ENCODE peak calls at places on chromosomes 16 and 17, in five cellular contexts. U, V, S, G and Y are unnamed samples.

GRCh38 chr17:76726231-76726765 is at the start of gene JMJD6:
- DNase-seq in S (peak; percentile 96), V (no peak), G (peak; percentile 87), U (peak; percentile 93), Y (peak; percentile 81)

GRCh38 chr17:17351356-17351891 is 48.3 kb downstream of the NT5M start:
- DNase-seq in S (no peak), V (no peak), U (no peak), G (no peak), Y (no peak)

GRCh38 chr17:32253117-32253611 is 12.5 kb upstream of the RHBDL3 start:
- DNase-seq in S (peak; percentile 82), V (peak; percentile 49), G (peak; percentile 81), U (peak; percentile 76), Y (no peak)

GRCh38 chr16:22886908-22887307 is 72.9 kb downstream of the HS3ST2 start:
- DNase-seq in U (no peak), V (no peak), G (no peak), S (no peak), Y (no peak)

GRCh38 chr16:86925067-86925791 is 346.9 kb downstream of the FOXL1 start:
- DNase-seq in S (no peak), V (no peak), G (no peak), U (peak; percentile 43), Y (no peak)

GRCh38 chr17:22278302-22279275 is 586.3 kb downstream of the KCNJ18 start:
- DNase-seq in V (no peak), U (no peak), G (no peak), S (no peak), Y (no peak)

GRCh38 chr17:70353408-70354092 is 184.2 kb downstream of the KCNJ2 start:
- DNase-seq in G (no peak), V (no peak), S (no peak), U (no peak), Y (no peak)

GRCh38 chr17:69142473-69142802 is 743 bp upstream of the ABCA6 start:
- DNase-seq in G (no peak), V (no peak), U (peak; percentile 25), S (no peak), Y (peak; percentile 37)

GRCh38 chr17:29578626-29579485 is 10.4 kb downstream of the TP53I13 start:
- DNase-seq in V (no peak), U (no peak), G (no peak), S (no peak), Y (no peak)

GRCh38 chr16:82699711-82700495 is 73.1 kb downstream of the CDH13 start:
- DNase-seq in S (peak; percentile 40), G (no peak), U (peak; percentile 66), V (no peak), Y (peak; percentile 76)

GRCh38 chr17:9456265-9456664 is 119.4 kb downstream of the STX8 start:
- DNase-seq in U (no peak), V (no peak), G (no peak), S (no peak), Y (no peak)

GRCh38 chr17:81930142-81931125 is 2.9 kb upstream of the MAFG start:
- DNase-seq in G (no peak), V (no peak), U (no peak), S (no peak), Y (no peak)

GRCh38 chr17:81511550-81511799 is 1.1 kb downstream of the ACTG1 start:
- DNase-seq in U (no peak), S (no peak), V (no peak), G (no peak), Y (no peak)

GRCh38 chr17:65678534-65678933 is 117.1 kb upstream of the AXIN2 start:
- DNase-seq in G (no peak), U (peak; percentile 41), V (no peak), S (no peak), Y (no peak)

GRCh38 chr17:63429766-63430165 is 16.3 kb downstream of the CYB561 start:
- DNase-seq in U (no peak), S (no peak), V (no peak), G (no peak), Y (no peak)

GRCh38 chr16:57600048-57600835 is 28.2 kb upstream of the ADGRG1 start:
- DNase-seq in G (peak; percentile 64), U (peak; percentile 17), S (no peak), V (no peak), Y (no peak)

DNA sequence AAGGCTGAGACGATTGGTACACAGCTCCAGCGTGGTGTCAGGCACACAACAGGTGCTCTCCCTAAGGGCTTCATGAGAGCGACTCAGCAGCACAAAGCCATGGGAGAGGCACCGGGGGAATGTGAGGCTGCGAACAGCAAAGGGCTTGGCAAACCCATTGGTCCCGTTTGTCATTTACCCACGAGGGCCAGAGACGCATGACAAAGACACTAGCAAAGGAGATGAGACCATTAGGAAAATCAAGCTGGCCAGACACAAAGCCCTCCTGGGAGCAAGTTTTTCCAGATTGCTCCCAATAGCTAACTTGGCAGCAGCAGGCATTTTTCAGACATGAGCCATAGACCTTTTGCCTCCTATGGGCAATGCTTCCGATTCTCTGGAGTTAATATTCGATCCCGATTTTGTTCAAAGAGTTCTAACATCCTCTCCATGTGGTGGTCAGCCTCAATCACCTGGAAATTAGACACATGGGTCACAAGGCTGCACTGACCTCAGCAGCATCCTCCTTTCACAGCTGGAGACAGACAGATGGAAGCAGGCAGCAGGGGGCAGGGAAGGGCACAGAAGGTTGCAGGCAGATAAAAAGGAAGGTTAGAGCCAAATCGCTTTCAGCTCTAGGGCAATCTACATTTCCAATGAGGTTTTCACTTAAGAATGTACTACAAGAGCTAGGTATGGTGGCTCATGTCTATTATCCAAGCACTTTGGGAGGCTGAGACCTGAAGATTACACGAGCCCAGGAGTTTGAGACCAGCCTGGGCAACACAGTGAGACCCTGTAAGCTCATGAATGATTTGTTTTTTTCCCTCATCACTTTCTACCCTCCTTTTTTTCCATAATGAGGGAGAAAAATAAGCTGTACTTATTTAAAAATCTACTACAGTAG is 38.1 kb downstream of the TK2 start:
- DNase-seq in V (no peak), S (no peak), G (no peak), U (peak; percentile 59), Y (no peak)
- TF ChIP-seq CTCF in V (no peak), S (no peak), G (peak; percentile 48), U (peak; percentile 26), Y (peak; percentile 5)

GRCh38 chr16:85170066-85171003 is 58.1 kb upstream of the CIBAR2 start:
- DNase-seq in V (peak; percentile 15), G (peak; percentile 70), S (no peak), U (no peak), Y (no peak)
- H3K4me3 ChIP-seq in V (no peak overlapping the region), G (peak overlapping the region; percentile 41), S (peak overlapping the region; percentile 57), U (peak overlapping the region; percentile 26), Y (peak overlapping the region; percentile 48)

GRCh38 chr16:50457423-50457822 is 88.6 kb upstream of the BRD7 start:
- DNase-seq in U (no peak), G (no peak), V (no peak), S (no peak), Y (no peak)

GRCh38 chr16:50459681-50460080 is 88.5 kb upstream of the NKD1 start:
- DNase-seq in S (no peak), G (no peak), U (no peak), V (no peak), Y (no peak)

GRCh38 chr16:50460538-50461399 is 87.4 kb upstream of the NKD1 start:
- DNase-seq in S (peak; percentile 15), U (no peak), V (no peak), G (no peak), Y (no peak)

GRCh38 chr16:50457979-50458461 is 89.2 kb upstream of the BRD7 start:
- DNase-seq in U (no peak), V (no peak), S (no peak), G (no peak), Y (no peak)

DNA sequence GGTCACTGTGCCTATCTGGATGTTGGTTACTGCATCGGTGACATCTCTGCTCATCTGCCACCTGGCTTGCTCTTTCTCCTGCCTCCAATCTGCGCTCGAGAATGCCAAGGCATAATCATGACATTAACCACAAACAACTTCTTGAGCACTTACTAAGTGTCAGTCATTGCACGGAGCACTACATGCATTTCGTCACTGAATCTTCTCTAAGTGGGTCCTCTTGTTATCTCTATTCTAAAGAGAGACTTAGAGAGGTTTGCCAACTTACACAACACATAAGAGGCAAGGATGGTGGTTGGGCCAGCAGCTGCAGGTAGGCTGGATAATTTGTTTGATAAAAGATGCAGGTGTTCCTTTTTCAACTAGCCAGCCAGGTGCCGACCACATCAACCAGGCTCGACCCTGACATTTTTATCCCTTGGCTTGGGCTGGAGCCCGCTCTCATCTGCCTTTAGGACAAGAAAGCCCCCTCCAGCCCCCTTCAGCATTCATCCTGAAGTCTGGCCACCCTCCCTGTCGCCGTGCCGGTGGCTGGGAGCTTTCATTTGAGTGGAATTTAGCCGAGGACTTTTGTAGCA is 89.4 kb upstream of the NKD1 start:
- DNase-seq in S (no peak), G (no peak), U (no peak), V (no peak), Y (no peak)
- H3K36me3 ChIP-seq in S (no peaks in the 10 kb centered on the region), G (no peaks in the 10 kb centered on the region), U (no peaks in the 10 kb centered on the region), V (no peaks in the 10 kb centered on the region), Y (no peaks in the 10 kb centered on the region)

DNA sequence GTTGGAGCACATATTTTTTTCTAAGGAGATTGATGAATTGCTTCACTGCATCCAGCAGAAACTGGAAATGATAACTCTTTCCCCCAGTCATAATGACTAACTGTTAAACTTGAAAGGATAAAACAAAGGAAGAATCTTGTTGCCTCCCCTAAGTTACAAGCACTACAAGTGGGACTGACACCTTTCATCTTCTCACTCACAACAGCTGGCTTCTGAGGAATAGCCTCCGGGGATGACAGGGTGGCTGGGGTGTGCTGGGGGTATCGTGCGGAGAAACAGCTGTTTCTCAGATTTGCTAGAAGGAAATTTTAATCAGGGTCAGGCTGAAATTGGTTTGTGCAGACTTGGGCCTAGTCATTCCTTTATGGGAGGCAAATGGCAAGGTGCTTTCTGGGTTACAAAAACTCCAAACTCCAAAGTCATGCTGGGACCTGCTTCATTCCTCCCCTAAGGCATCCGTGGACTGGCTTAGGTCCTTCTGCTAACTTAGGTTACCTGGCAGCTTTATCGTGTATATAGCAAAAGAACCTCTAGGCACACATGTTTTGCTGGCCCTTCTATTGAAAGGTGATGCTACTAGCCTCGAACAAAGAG is 557.2 kb downstream of the TOX3 start:
- DNase-seq in V (no peak), S (no peak), U (no peak), G (no peak), Y (no peak)
- TF ChIP-seq CTCF in V (no peak), S (no peak), U (no peak), G (no peak), Y (no peak)

GRCh38 chr17:48995332-48995870 is 1.8 kb upstream of the IGF2BP1 start:
- DNase-seq in G (peak; percentile 62), U (no peak), V (no peak), S (no peak), Y (no peak)
- H3K4me3 ChIP-seq in G (peak overlapping the region; percentile 78), U (peak overlapping the region; percentile 93), V (no peak overlapping the region), S (no peak overlapping the region), Y (peak overlapping the region; percentile 41)